ENCODE peak calls at places on chromosome 15, in eight cellular contexts. N is iris pigment epithelial cell, H is RWPE1, S is IMR-90, Z is NCI-H82, M is T follicular helper cell, A is mucosa of descending colon, F is bronchial epithelial cell. O is an unnamed sample.

GRCh38 chr15:65264877-65265430 is 21.7 kb downstream of the PARP16 start:
- DNase-seq in N (no peak), H (no peak), S (peak), Z (no peak), M (no peak), A (no peak), F (no peak), O (no peak)

GRCh38 chr15:58631319-58631718 is 118.2 kb downstream of the ADAM10 start:
- DNase-seq in N (no peak), H (no peak), S (no peak), Z (no peak), M (no peak), A (no peak), F (no peak), O (no peak)

GRCh38 chr15:45249125-45249780 is 2.8 kb upstream of the SLC28A2 start:
- DNase-seq in N (no peak), H (no peak), S (no peak), Z (no peak), M (no peak), A (no peak), F (no peak), O (no peak)

GRCh38 chr15:99090938-99091337 is 13.9 kb upstream of the SYNM start:
- DNase-seq in N (no peak), H (no peak), S (no peak), Z (no peak), M (no peak), A (no peak), F (no peak), O (no peak)

GRCh38 chr15:29844290-29844903 is 22.1 kb upstream of the TJP1 start:
- DNase-seq in N (peak), H (peak), S (peak), Z (no peak), M (no peak), A (no peak), F (peak), O (no peak)

GRCh38 chr15:57213783-57214366 is 162.4 kb upstream of the CGNL1 start:
- DNase-seq in N (peak), H (peak), S (peak), Z (peak), M (no peak), A (no peak), F (peak), O (no peak)

GRCh38 chr15:70281261-70281810 is 183.6 kb upstream of the TLE3 start:
- DNase-seq in N (no peak), H (no peak), S (no peak), Z (no peak), M (no peak), A (no peak), F (no peak), O (no peak)

GRCh38 chr15:44738340-44738984 is 2.1 kb downstream of the TRIM69 start:
- DNase-seq in N (peak), H (peak), S (peak), Z (peak), M (no peak), A (no peak), F (peak), O (no peak)

GRCh38 chr15:33190539-33190938 is 4.0 kb downstream of the FMN1 start:
- DNase-seq in N (no peak), H (no peak), S (no peak), Z (no peak), M (no peak), A (no peak), F (no peak), O (no peak)

GRCh38 chr15:58686286-58686685 is 63.2 kb downstream of the ADAM10 start:
- DNase-seq in N (no peak), H (no peak), S (no peak), Z (no peak), M (no peak), A (no peak), F (no peak), O (no peak)

GRCh38 chr15:63492541-63493077 is 11.8 kb upstream of the USP3 start:
- DNase-seq in N (peak), H (no peak), S (peak), Z (peak), M (no peak), A (no peak), F (peak), O (no peak)

GRCh38 chr15:90126457-90127435 is 24.5 kb upstream of the IDH2 start:
- DNase-seq in N (no peak), H (no peak), S (no peak), Z (peak), M (no peak), A (no peak), F (no peak), O (no peak)

GRCh38 chr15:44722011-44722410 is 10.7 kb downstream of the B2M start:
- DNase-seq in N (no peak), H (no peak), S (no peak), Z (no peak), M (no peak), A (no peak), F (no peak), O (no peak)

GRCh38 chr15:74400313-74400850 is 32.9 kb upstream of the CYP11A1 start:
- DNase-seq in N (no peak), H (no peak), S (no peak), Z (no peak), M (no peak), A (no peak), F (peak), O (no peak)

GRCh38 chr15:65583701-65584100 is 27.2 kb downstream of the INTS14 start:
- DNase-seq in N (peak), H (no peak), S (peak), Z (no peak), M (peak), A (no peak), F (no peak), O (no peak)

GRCh38 chr15:96870510-96871039 is 540.1 kb downstream of the NR2F2 start:
- DNase-seq in N (no peak), H (no peak), S (no peak), Z (no peak), M (no peak), A (no peak), F (no peak), O (no peak)

GRCh38 chr15:42062284-42062806 is 32.0 kb downstream of the PLA2G4D start:
- DNase-seq in N (no peak), H (no peak), S (no peak), Z (no peak), M (no peak), A (no peak), F (no peak), O (no peak)

GRCh38 chr15:101458908-101459578 is 30.5 kb downstream of the PCSK6 start:
- DNase-seq in N (no peak), H (no peak), S (no peak), Z (no peak), M (no peak), A (no peak), F (no peak), O (no peak)

GRCh38 chr15:37877851-37878577 is 56.4 kb upstream of the TMCO5A start:
- DNase-seq in N (peak), H (peak), S (peak), Z (no peak), M (no peak), A (no peak), F (peak), O (no peak)

GRCh38 chr15:77819271-77819806 is 186.6 kb upstream of the LINGO1 start:
- DNase-seq in N (no peak), H (no peak), S (no peak), Z (peak), M (no peak), A (no peak), F (no peak), O (no peak)

GRCh38 chr15:96746621-96747155 is 416.2 kb downstream of the NR2F2 start:
- DNase-seq in N (no peak), H (no peak), S (no peak), Z (no peak), M (no peak), A (no peak), F (no peak), O (no peak)

GRCh38 chr15:66293419-66294156 is at the start of gene DIS3L:
- DNase-seq in N (no peak), H (peak), S (peak), Z (peak), M (peak), A (peak), F (no peak), O (peak)

GRCh38 chr15:25416693-25417092 is 22.1 kb downstream of the UBE3A start:
- DNase-seq in N (peak), H (no peak), S (peak), Z (no peak), M (no peak), A (no peak), F (peak), O (no peak)

GRCh38 chr15:29734917-29735572 is 87.2 kb downstream of the TJP1 start:
- DNase-seq in N (peak), H (peak), S (peak), Z (no peak), M (no peak), A (no peak), F (peak), O (no peak)

GRCh38 chr15:78130466-78131294 is 565 bp downstream of the CIB2 start:
- DNase-seq in N (no peak), H (no peak), S (no peak), Z (no peak), M (no peak), A (peak), F (no peak), O (peak)

GRCh38 chr15:68764090-68764489 is 56.6 kb downstream of the ANP32A start:
- DNase-seq in N (no peak), H (no peak), S (no peak), Z (no peak), M (no peak), A (no peak), F (no peak), O (no peak)

GRCh38 chr15:68597581-68597980 is 18.8 kb downstream of the CORO2B start:
- DNase-seq in N (no peak), H (no peak), S (no peak), Z (no peak), M (no peak), A (no peak), F (no peak), O (no peak)

GRCh38 chr15:59306520-59307163 is 66.0 kb downstream of the MYO1E start:
- DNase-seq in N (peak), H (peak), S (peak), Z (no peak), M (no peak), A (no peak), F (peak), O (no peak)

GRCh38 chr15:58556541-58556940 is 124.8 kb downstream of the LIPC start:
- DNase-seq in N (no peak), H (no peak), S (no peak), Z (no peak), M (no peak), A (no peak), F (no peak), O (no peak)

GRCh38 chr15:98791046-98791701 is 142.8 kb downstream of the IGF1R start:
- DNase-seq in N (peak), H (no peak), S (no peak), Z (no peak), M (no peak), A (no peak), F (no peak), O (no peak)

GRCh38 chr15:41985236-41986160 is 13.1 kb upstream of the EHD4 start:
- DNase-seq in N (no peak), H (no peak), S (no peak), Z (no peak), M (no peak), A (no peak), F (no peak), O (no peak)

GRCh38 chr15:69414702-69415161 is 583 bp downstream of the KIF23 start:
- DNase-seq in N (peak), H (peak), S (peak), Z (peak), M (no peak), A (peak), F (peak), O (peak)

GRCh38 chr15:68407886-68408500 is 24.0 kb downstream of the ITGA11 start:
- DNase-seq in N (no peak), H (no peak), S (no peak), Z (no peak), M (no peak), A (no peak), F (no peak), O (no peak)

GRCh38 chr15:50416920-50417319 is 7.3 kb upstream of the USP8 start:
- DNase-seq in N (no peak), H (no peak), S (no peak), Z (no peak), M (no peak), A (no peak), F (no peak), O (no peak)

GRCh38 chr15:39171944-39172368 is 408.9 kb upstream of the THBS1 start:
- DNase-seq in N (peak), H (peak), S (peak), Z (peak), M (no peak), A (peak), F (peak), O (peak)

GRCh38 chr15:94263341-94264273 is 32.2 kb downstream of the MCTP2 start:
- DNase-seq in N (no peak), H (no peak), S (peak), Z (no peak), M (no peak), A (no peak), F (peak), O (no peak)

O was measured in lower lobe of right lung.